ENCODE peak calls at places on chromosomes 5 and 9, in six cellular contexts. One of them, this sample, is unnamed.

GRCh38 chr9:119963798-119964372 is 594.6 kb upstream of the BRINP1 start:
- DNase-seq in activated CD4-positive, alpha-beta T cell treated with anti-CD3 and anti-CD28 coated beads, Interleukin-2, amount 50 U/mL, for 24 hours: no peak
- DNase-seq in astrocyte: peak; percentile 98
- DNase-seq in neural crest cell: no peak
- DNase-seq in HS-27A: peak; percentile 79
- DNase-seq in caudate nucleus: no peak
- DNase-seq in this sample: peak; percentile 37

GRCh38 chr9:27308691-27309390 is 11.9 kb upstream of the EQTN start:
- DNase-seq in astrocyte: no peak
- DNase-seq in caudate nucleus: no peak
- DNase-seq in activated CD4-positive, alpha-beta T cell treated with anti-CD3 and anti-CD28 coated beads, Interleukin-2, amount 50 U/mL, for 24 hours: no peak
- DNase-seq in neural crest cell: no peak
- DNase-seq in HS-27A: no peak
- DNase-seq in this sample: no peak

GRCh38 chr9:127311239-127311741 is 46.7 kb downstream of the GARNL3 start:
- DNase-seq in activated CD4-positive, alpha-beta T cell treated with anti-CD3 and anti-CD28 coated beads, Interleukin-2, amount 50 U/mL, for 24 hours: no peak
- DNase-seq in astrocyte: peak; percentile 59
- DNase-seq in HS-27A: peak; percentile 17
- DNase-seq in caudate nucleus: peak; percentile 18
- DNase-seq in neural crest cell: peak; percentile 14
- DNase-seq in this sample: peak; percentile 15

GRCh38 chr5:90548069-90548593 is 10.5 kb upstream of the ADGRV1 start:
- DNase-seq in activated CD4-positive, alpha-beta T cell treated with anti-CD3 and anti-CD28 coated beads, Interleukin-2, amount 50 U/mL, for 24 hours: no peak
- DNase-seq in caudate nucleus: peak; percentile 27
- DNase-seq in HS-27A: no peak
- DNase-seq in astrocyte: peak; percentile 15
- DNase-seq in neural crest cell: no peak
- DNase-seq in this sample: no peak

GRCh38 chr5:150137997-150138396 is 17.6 kb downstream of the PDGFRB start:
- DNase-seq in caudate nucleus: no peak
- DNase-seq in neural crest cell: no peak
- DNase-seq in activated CD4-positive, alpha-beta T cell treated with anti-CD3 and anti-CD28 coated beads, Interleukin-2, amount 50 U/mL, for 24 hours: no peak
- DNase-seq in astrocyte: no peak
- DNase-seq in HS-27A: no peak
- DNase-seq in this sample: no peak

GRCh38 chr5:17918373-17919104 is 284.3 kb downstream of the TAF11L14 start:
- DNase-seq in caudate nucleus: no peak
- DNase-seq in astrocyte: peak; percentile 6
- DNase-seq in neural crest cell: no peak
- DNase-seq in activated CD4-positive, alpha-beta T cell treated with anti-CD3 and anti-CD28 coated beads, Interleukin-2, amount 50 U/mL, for 24 hours: no peak
- DNase-seq in HS-27A: no peak
- DNase-seq in this sample: no peak

GRCh38 chr9:77802064-77802463 is 153.9 kb upstream of the GNA14 start:
- DNase-seq in activated CD4-positive, alpha-beta T cell treated with anti-CD3 and anti-CD28 coated beads, Interleukin-2, amount 50 U/mL, for 24 hours: no peak
- DNase-seq in astrocyte: no peak
- DNase-seq in HS-27A: no peak
- DNase-seq in neural crest cell: no peak
- DNase-seq in caudate nucleus: no peak
- DNase-seq in this sample: no peak

GRCh38 chr9:73223594-73223993 is 71.9 kb downstream of the ANXA1 start:
- DNase-seq in HS-27A: no peak
- DNase-seq in activated CD4-positive, alpha-beta T cell treated with anti-CD3 and anti-CD28 coated beads, Interleukin-2, amount 50 U/mL, for 24 hours: no peak
- DNase-seq in neural crest cell: no peak
- DNase-seq in astrocyte: no peak
- DNase-seq in caudate nucleus: no peak
- DNase-seq in this sample: no peak

GRCh38 chr9:68472119-68472518 is 68.6 kb downstream of the TMEM252 start:
- DNase-seq in neural crest cell: no peak
- DNase-seq in HS-27A: no peak
- DNase-seq in astrocyte: no peak
- DNase-seq in activated CD4-positive, alpha-beta T cell treated with anti-CD3 and anti-CD28 coated beads, Interleukin-2, amount 50 U/mL, for 24 hours: no peak
- DNase-seq in caudate nucleus: no peak
- DNase-seq in this sample: no peak

GRCh38 chr5:58016892-58017291 is 443.0 kb downstream of the PLK2 start:
- DNase-seq in activated CD4-positive, alpha-beta T cell treated with anti-CD3 and anti-CD28 coated beads, Interleukin-2, amount 50 U/mL, for 24 hours: no peak
- DNase-seq in HS-27A: no peak
- DNase-seq in caudate nucleus: no peak
- DNase-seq in astrocyte: no peak
- DNase-seq in neural crest cell: no peak
- DNase-seq in this sample: no peak

GRCh38 chr9:27714388-27714787 is 141.1 kb upstream of the C9orf72 start:
- DNase-seq in HS-27A: no peak
- DNase-seq in activated CD4-positive, alpha-beta T cell treated with anti-CD3 and anti-CD28 coated beads, Interleukin-2, amount 50 U/mL, for 24 hours: no peak
- DNase-seq in neural crest cell: no peak
- DNase-seq in astrocyte: no peak
- DNase-seq in caudate nucleus: no peak
- DNase-seq in this sample: no peak

GRCh38 chr5:34660444-34660843 is 4.3 kb downstream of the RAI14 start:
- DNase-seq in astrocyte: peak; percentile 99
- DNase-seq in caudate nucleus: no peak
- DNase-seq in HS-27A: no peak
- DNase-seq in neural crest cell: no peak
- DNase-seq in activated CD4-positive, alpha-beta T cell treated with anti-CD3 and anti-CD28 coated beads, Interleukin-2, amount 50 U/mL, for 24 hours: no peak
- DNase-seq in this sample: no peak

GRCh38 chr9:13675638-13676000 is 396.1 kb upstream of the MPDZ start:
- DNase-seq in activated CD4-positive, alpha-beta T cell treated with anti-CD3 and anti-CD28 coated beads, Interleukin-2, amount 50 U/mL, for 24 hours: no peak
- DNase-seq in neural crest cell: no peak
- DNase-seq in astrocyte: no peak
- DNase-seq in HS-27A: no peak
- DNase-seq in caudate nucleus: no peak
- DNase-seq in this sample: no peak

GRCh38 chr5:170660531-170660930 is 123.0 kb upstream of the GABRP start:
- DNase-seq in astrocyte: no peak
- DNase-seq in HS-27A: no peak
- DNase-seq in activated CD4-positive, alpha-beta T cell treated with anti-CD3 and anti-CD28 coated beads, Interleukin-2, amount 50 U/mL, for 24 hours: no peak
- DNase-seq in neural crest cell: no peak
- DNase-seq in caudate nucleus: no peak
- DNase-seq in this sample: no peak

GRCh38 chr5:14200312-14200990 is 57.3 kb downstream of the TRIO start:
- DNase-seq in neural crest cell: no peak
- DNase-seq in caudate nucleus: no peak
- DNase-seq in astrocyte: no peak
- DNase-seq in activated CD4-positive, alpha-beta T cell treated with anti-CD3 and anti-CD28 coated beads, Interleukin-2, amount 50 U/mL, for 24 hours: no peak
- DNase-seq in HS-27A: no peak
- DNase-seq in this sample: no peak

GRCh38 chr9:6759114-6759977 is 1.6 kb downstream of the KDM4C start:
- DNase-seq in neural crest cell: no peak
- DNase-seq in activated CD4-positive, alpha-beta T cell treated with anti-CD3 and anti-CD28 coated beads, Interleukin-2, amount 50 U/mL, for 24 hours: no peak
- DNase-seq in astrocyte: peak; percentile 84
- DNase-seq in HS-27A: no peak
- DNase-seq in caudate nucleus: no peak
- DNase-seq in this sample: no peak

GRCh38 chr5:67149933-67150523 is 46.6 kb downstream of the CD180 start:
- DNase-seq in astrocyte: no peak
- DNase-seq in neural crest cell: no peak
- DNase-seq in caudate nucleus: no peak
- DNase-seq in HS-27A: no peak
- DNase-seq in activated CD4-positive, alpha-beta T cell treated with anti-CD3 and anti-CD28 coated beads, Interleukin-2, amount 50 U/mL, for 24 hours: no peak
- DNase-seq in this sample: no peak

GRCh38 chr9:122355336-122355875 is 15.4 kb upstream of the PTGS1 start:
- DNase-seq in neural crest cell: no peak
- DNase-seq in astrocyte: no peak
- DNase-seq in caudate nucleus: no peak
- DNase-seq in HS-27A: no peak
- DNase-seq in activated CD4-positive, alpha-beta T cell treated with anti-CD3 and anti-CD28 coated beads, Interleukin-2, amount 50 U/mL, for 24 hours: no peak
- DNase-seq in this sample: no peak

GRCh38 chr5:135678640-135679268 is 100.0 kb upstream of the CXCL14 start:
- DNase-seq in caudate nucleus: no peak
- DNase-seq in activated CD4-positive, alpha-beta T cell treated with anti-CD3 and anti-CD28 coated beads, Interleukin-2, amount 50 U/mL, for 24 hours: no peak
- DNase-seq in neural crest cell: no peak
- DNase-seq in HS-27A: no peak
- DNase-seq in astrocyte: no peak
- DNase-seq in this sample: no peak

GRCh38 chr5:107501965-107502691 is 168.6 kb downstream of the EFNA5 start:
- DNase-seq in neural crest cell: no peak
- DNase-seq in caudate nucleus: no peak
- DNase-seq in astrocyte: no peak
- DNase-seq in activated CD4-positive, alpha-beta T cell treated with anti-CD3 and anti-CD28 coated beads, Interleukin-2, amount 50 U/mL, for 24 hours: no peak
- DNase-seq in HS-27A: no peak
- DNase-seq in this sample: no peak

GRCh38 chr5:169652057-169652456 is 15.0 kb downstream of the DOCK2 start:
- DNase-seq in astrocyte: no peak
- DNase-seq in HS-27A: no peak
- DNase-seq in activated CD4-positive, alpha-beta T cell treated with anti-CD3 and anti-CD28 coated beads, Interleukin-2, amount 50 U/mL, for 24 hours: no peak
- DNase-seq in neural crest cell: no peak
- DNase-seq in caudate nucleus: no peak
- DNase-seq in this sample: no peak

GRCh38 chr5:66540078-66540477 is 56.1 kb upstream of the MAST4 start:
- DNase-seq in neural crest cell: no peak
- DNase-seq in caudate nucleus: no peak
- DNase-seq in HS-27A: no peak
- DNase-seq in activated CD4-positive, alpha-beta T cell treated with anti-CD3 and anti-CD28 coated beads, Interleukin-2, amount 50 U/mL, for 24 hours: no peak
- DNase-seq in astrocyte: peak; percentile 37
- DNase-seq in this sample: no peak

GRCh38 chr5:133902521-133903118 is 65.8 kb downstream of the C5orf15 start:
- DNase-seq in HS-27A: no peak
- DNase-seq in astrocyte: no peak
- DNase-seq in neural crest cell: no peak
- DNase-seq in caudate nucleus: no peak
- DNase-seq in activated CD4-positive, alpha-beta T cell treated with anti-CD3 and anti-CD28 coated beads, Interleukin-2, amount 50 U/mL, for 24 hours: no peak
- DNase-seq in this sample: no peak

GRCh38 chr5:33494476-33494875 is 53.7 kb downstream of the TARS1 start:
- DNase-seq in caudate nucleus: no peak
- DNase-seq in astrocyte: no peak
- DNase-seq in HS-27A: no peak
- DNase-seq in neural crest cell: no peak
- DNase-seq in activated CD4-positive, alpha-beta T cell treated with anti-CD3 and anti-CD28 coated beads, Interleukin-2, amount 50 U/mL, for 24 hours: no peak
- DNase-seq in this sample: no peak

GRCh38 chr9:4182831-4183230 is 117.0 kb downstream of the GLIS3 start:
- DNase-seq in activated CD4-positive, alpha-beta T cell treated with anti-CD3 and anti-CD28 coated beads, Interleukin-2, amount 50 U/mL, for 24 hours: no peak
- DNase-seq in caudate nucleus: no peak
- DNase-seq in HS-27A: no peak
- DNase-seq in astrocyte: no peak
- DNase-seq in neural crest cell: no peak
- DNase-seq in this sample: no peak

GRCh38 chr5:69167488-69167845 is 517 bp downstream of the CCNB1 start:
- DNase-seq in HS-27A: no peak
- DNase-seq in neural crest cell: no peak
- DNase-seq in activated CD4-positive, alpha-beta T cell treated with anti-CD3 and anti-CD28 coated beads, Interleukin-2, amount 50 U/mL, for 24 hours: no peak
- DNase-seq in astrocyte: no peak
- DNase-seq in caudate nucleus: no peak
- DNase-seq in this sample: no peak

GRCh38 chr9:134066923-134067851 is 639 bp downstream of the BRD3 start:
- DNase-seq in astrocyte: no peak
- DNase-seq in neural crest cell: peak; percentile 34
- DNase-seq in HS-27A: no peak
- DNase-seq in caudate nucleus: no peak
- DNase-seq in activated CD4-positive, alpha-beta T cell treated with anti-CD3 and anti-CD28 coated beads, Interleukin-2, amount 50 U/mL, for 24 hours: peak; percentile 16
- DNase-seq in this sample: peak; percentile 64

GRCh38 chr9:135281661-135282000 is 194.2 kb downstream of the OLFM1 start:
- DNase-seq in astrocyte: no peak
- DNase-seq in neural crest cell: no peak
- DNase-seq in caudate nucleus: no peak
- DNase-seq in HS-27A: no peak
- DNase-seq in activated CD4-positive, alpha-beta T cell treated with anti-CD3 and anti-CD28 coated beads, Interleukin-2, amount 50 U/mL, for 24 hours: no peak
- DNase-seq in this sample: no peak

GRCh38 chr5:171957591-171958251 is 48.7 kb downstream of the FBXW11 start:
- DNase-seq in HS-27A: no peak
- DNase-seq in caudate nucleus: no peak
- DNase-seq in activated CD4-positive, alpha-beta T cell treated with anti-CD3 and anti-CD28 coated beads, Interleukin-2, amount 50 U/mL, for 24 hours: peak; percentile 13
- DNase-seq in astrocyte: no peak
- DNase-seq in neural crest cell: no peak
- DNase-seq in this sample: no peak

GRCh38 chr5:14402424-14402823 is 179.2 kb upstream of the OTULINL start:
- DNase-seq in HS-27A: no peak
- DNase-seq in caudate nucleus: no peak
- DNase-seq in neural crest cell: no peak
- DNase-seq in astrocyte: no peak
- DNase-seq in activated CD4-positive, alpha-beta T cell treated with anti-CD3 and anti-CD28 coated beads, Interleukin-2, amount 50 U/mL, for 24 hours: no peak
- DNase-seq in this sample: no peak

GRCh38 chr5:55650391-55650790 is 61.7 kb downstream of the SLC38A9 start:
- DNase-seq in neural crest cell: no peak
- DNase-seq in HS-27A: no peak
- DNase-seq in caudate nucleus: no peak
- DNase-seq in activated CD4-positive, alpha-beta T cell treated with anti-CD3 and anti-CD28 coated beads, Interleukin-2, amount 50 U/mL, for 24 hours: no peak
- DNase-seq in astrocyte: peak; percentile 82
- DNase-seq in this sample: no peak

GRCh38 chr5:150567031-150567680 is 59.2 kb downstream of the NDST1 start:
- DNase-seq in astrocyte: peak; percentile 92
- DNase-seq in HS-27A: no peak
- DNase-seq in activated CD4-positive, alpha-beta T cell treated with anti-CD3 and anti-CD28 coated beads, Interleukin-2, amount 50 U/mL, for 24 hours: no peak
- DNase-seq in neural crest cell: no peak
- DNase-seq in caudate nucleus: no peak
- DNase-seq in this sample: no peak